ENCODE peak calls at places on chromosome X, in six cellular contexts. X, K, E, O, P and G are unnamed samples.

GRCh38 chrX:125203737-125204578 is 115.7 kb upstream of the TEX13C start:
- DNase-seq in P (peak; percentile 20), E (no peak), X (no peak), K (peak; percentile 21), O (no peak), G (no peak)

GRCh38 chrX:105051364-105051763 is 169.1 kb downstream of the TEX13A start:
- DNase-seq in E (no peak), P (no peak), K (no peak), X (no peak), O (no peak), G (no peak)

GRCh38 chrX:19303216-19303880 is 40.4 kb upstream of the PDHA1 start:
- DNase-seq in X (peak; percentile 67), O (no peak), E (peak; percentile 51), P (peak; percentile 75), K (no peak), G (peak; percentile 55)

GRCh38 chrX:21490341-21490740 is 116.1 kb downstream of the CNKSR2 start:
- DNase-seq in O (no peak), K (no peak), X (no peak), E (no peak), P (no peak), G (no peak)

GRCh38 chrX:18683027-18683426 is 11.1 kb upstream of the RS1 start:
- DNase-seq in O (no peak), X (no peak), P (no peak), K (no peak), E (no peak), G (no peak)

GRCh38 chrX:50448565-50448964 is 22.1 kb downstream of the DGKK start:
- DNase-seq in X (no peak), P (peak; percentile 22), K (no peak), E (no peak), O (no peak), G (no peak)

GRCh38 chrX:53666171-53666570 is 20.3 kb downstream of the HUWE1 start:
- DNase-seq in X (no peak), P (no peak), E (no peak), K (no peak), O (no peak), G (no peak)

GRCh38 chrX:103157511-103158316 is 57.2 kb upstream of the BEX4 start:
- DNase-seq in K (no peak), E (no peak), O (no peak), P (peak; percentile 52), X (peak; percentile 71), G (no peak)

GRCh38 chrX:141469469-141469868 is 115.1 kb downstream of the SPANXA1 start:
- DNase-seq in E (no peak), P (peak; percentile 6), O (no peak), K (no peak), X (peak; percentile 30), G (no peak)

GRCh38 chrX:15050395-15050794 is 177.2 kb downstream of the MOSPD2 start:
- DNase-seq in K (no peak), X (no peak), P (no peak), E (no peak), O (no peak), G (no peak)

GRCh38 chrX:47802589-47802988 is 34.1 kb upstream of the ZNF81 start:
- DNase-seq in K (no peak), X (peak; percentile 10), E (no peak), P (peak; percentile 29), O (no peak), G (no peak)

GRCh38 chrX:145630806-145631435 is 186.7 kb upstream of the SLITRK2 start:
- DNase-seq in O (no peak), P (no peak), E (no peak), K (no peak), X (no peak), G (no peak)

GRCh38 chrX:3046253-3046909 is 5.1 kb downstream of the ARSF start:
- DNase-seq in P (no peak), X (no peak), O (no peak), K (no peak), E (no peak), G (no peak)

GRCh38 chrX:86171366-86171765 is 23.1 kb downstream of the DACH2 start:
- DNase-seq in X (peak; percentile 6), P (peak; percentile 53), O (no peak), E (no peak), K (no peak), G (no peak)

GRCh38 chrX:53281321-53281822 is at the start of gene IQSEC2:
- DNase-seq in P (peak; percentile 81), X (peak; percentile 77), K (peak; percentile 86), O (no peak), E (peak; percentile 7), G (no peak)

DNA sequence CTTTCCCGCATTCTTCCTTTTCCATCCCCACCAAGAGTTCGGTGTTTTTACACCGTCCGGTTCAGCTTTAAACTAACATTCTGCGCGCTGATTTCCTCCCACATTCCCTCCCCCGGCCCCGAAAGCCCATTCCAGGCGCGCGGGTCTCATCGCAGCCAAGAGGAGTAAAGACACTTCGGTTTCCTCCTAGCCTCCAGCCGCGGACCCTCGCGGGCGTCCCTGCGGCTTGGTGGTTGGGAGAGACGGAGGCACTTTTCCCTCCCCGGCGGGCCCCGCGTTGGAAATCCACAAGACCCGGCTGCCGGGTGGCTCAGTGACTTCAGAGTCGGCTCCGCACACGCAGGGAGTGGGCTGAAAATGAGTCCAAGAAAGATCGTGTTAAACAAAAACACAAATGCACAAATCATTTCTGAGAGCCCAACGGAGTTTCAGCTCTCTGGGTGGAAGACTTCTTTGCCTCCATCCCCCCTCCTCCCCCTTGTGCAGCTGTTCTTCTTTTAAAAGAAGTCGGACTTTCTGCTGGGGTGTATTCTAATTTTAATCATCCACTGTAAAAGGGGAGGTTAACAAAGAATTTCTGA is 2.0 kb upstream of the ARX start:
- DNase-seq in E (no peak), P (no peak), K (no peak), O (no peak), X (no peak), G (no peak)
- H3K4me3 ChIP-seq in E (no peak overlapping the region), P (no peak overlapping the region), K (no peak overlapping the region), O (no peak overlapping the region), X (no peak overlapping the region), G (peak overlapping the region; percentile 7)

GRCh38 chrX:153688071-153688470 is 345 bp downstream of the SLC6A8 start:
- DNase-seq in K (no peak), P (peak; percentile 23), X (no peak), E (no peak), O (no peak), G (no peak)

GRCh38 chrX:153688534-153688899 is 791 bp downstream of the SLC6A8 start:
- DNase-seq in O (no peak), K (no peak), P (peak; percentile 34), E (no peak), X (no peak), G (no peak)

GRCh38 chrX:153685751-153686676 is 1.7 kb upstream of the SLC6A8 start:
- DNase-seq in E (no peak), O (no peak), K (peak; percentile 7), X (no peak), P (no peak), G (no peak)

GRCh38 chrX:153688900-153689590 is 1.3 kb downstream of the SLC6A8 start:
- DNase-seq in X (peak; percentile 21), E (no peak), K (no peak), O (no peak), P (peak; percentile 70), G (no peak)

GRCh38 chrX:153687121-153688039 is at the start of gene SLC6A8:
- DNase-seq in X (peak; percentile 60), E (no peak), P (peak; percentile 77), K (peak; percentile 78), O (peak; percentile 19), G (no peak)
- H3K4me3 ChIP-seq in X (peak within 1 kb of the TSS; percentile 38), E (peak within 1 kb of the TSS; percentile 65), P (peak within 1 kb of the TSS; percentile 59), K (peak within 1 kb of the TSS; percentile 20), O (no peak within 1 kb of the TSS), G (peak within 1 kb of the TSS; percentile 48)

GRCh38 chrX:106170318-106170717 is 2.2 kb downstream of the PWWP3B start:
- DNase-seq in P (peak; percentile 29), E (no peak), K (no peak), X (peak; percentile 59), O (no peak), G (no peak)

GRCh38 chrX:106171293-106171692 is 3.2 kb downstream of the PWWP3B start:
- DNase-seq in X (no peak), K (no peak), E (no peak), P (no peak), O (no peak), G (no peak)

GRCh38 chrX:106168107-106168506 is at the start of gene PWWP3B:
- DNase-seq in O (no peak), E (no peak), P (peak; percentile 38), X (peak; percentile 69), K (peak; percentile 19), G (no peak)
- H3K4me3 ChIP-seq in O (no peak within 1 kb of the TSS), E (no peak within 1 kb of the TSS), P (no peak within 1 kb of the TSS), X (peak within 1 kb of the TSS; percentile 53), K (peak within 1 kb of the TSS; percentile 8), G (peak within 1 kb of the TSS; percentile 38)

DNA sequence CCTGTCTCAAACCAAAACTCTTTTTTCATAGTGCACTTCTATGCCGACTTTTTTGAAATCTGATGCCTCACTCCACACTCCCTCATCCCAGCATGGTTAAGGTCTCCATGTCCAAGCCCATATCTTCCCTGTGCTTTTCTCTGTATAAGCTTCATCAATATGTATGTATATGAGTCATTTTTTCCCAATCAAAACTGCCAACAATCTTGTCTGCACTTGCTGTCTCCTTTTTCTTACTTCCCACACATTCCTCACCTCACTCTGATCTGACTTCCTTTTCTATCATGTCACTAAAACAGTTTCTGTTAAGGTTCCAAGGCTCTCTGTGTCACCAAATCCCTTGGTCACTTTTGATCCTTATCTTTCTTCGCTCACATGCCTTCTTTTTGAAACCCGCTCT is 88.2 kb upstream of the GPR50 start:
- DNase-seq in K (no peak), P (no peak), O (no peak), X (no peak), E (no peak), G (no peak)
- H3K4me3 ChIP-seq in K (no peak overlapping the region), P (no peak overlapping the region), O (no peak overlapping the region), X (no peak overlapping the region), E (no peak overlapping the region), G (no peak overlapping the region)

DNA sequence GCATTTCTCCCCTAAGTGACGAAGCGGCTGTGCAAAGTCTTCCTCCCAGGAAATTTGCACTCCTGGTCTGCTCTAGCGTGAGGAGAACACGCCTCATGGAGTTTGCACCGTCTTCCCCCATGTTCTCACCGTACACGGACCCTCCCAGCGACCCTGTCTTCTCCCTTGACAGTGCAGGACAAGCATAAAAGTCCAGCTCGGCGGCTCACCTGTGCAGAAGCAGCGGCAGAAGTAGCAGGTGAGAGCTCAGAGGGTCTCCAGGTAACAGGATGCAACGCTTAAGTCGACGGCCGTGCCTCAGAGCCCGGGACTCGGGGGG is 314 bp downstream of the P2RY8 start:
- DNase-seq in O (no peak), P (no peak), X (no peak), K (no peak), E (no peak), G (no peak)
- H3K4me3 ChIP-seq in O (peak overlapping the region; percentile 99), P (no peak overlapping the region), X (no peak overlapping the region), K (peak overlapping the region; percentile 11), E (peak overlapping the region; percentile 65), G (no peak overlapping the region)